ENCODE peak calls at places on chromosomes 11 and 22, in eight cellular contexts. K, T, Y, Z, D, O, V and E are unnamed samples.

GRCh38 chr11:72084960-72085359 is 4.3 kb downstream of the LRRC51 start:
- DNase-seq in O (peak), D (no peak), V (no peak), Y (no peak), Z (no peak), K (no peak), T (no peak), E (no peak)

GRCh38 chr11:32333335-32333991 is 101.9 kb downstream of the WT1 start:
- DNase-seq in D (peak), Z (peak), V (peak), Y (peak), K (no peak), O (peak), T (peak), E (peak)

GRCh38 chr11:67413266-67413797 is 2.1 kb upstream of the CARNS1 start:
- DNase-seq in Y (no peak), T (no peak), K (no peak), Z (no peak), V (no peak), O (no peak), D (no peak), E (no peak)

GRCh38 chr22:17912942-17913704 is 111.2 kb downstream of the MICAL3 start:
- DNase-seq in D (no peak), V (no peak), K (no peak), Y (no peak), O (no peak), T (no peak), Z (no peak), E (no peak)

GRCh38 chr11:1500466-1501420 is 14.2 kb upstream of the MOB2 start:
- DNase-seq in Z (peak), V (peak), T (no peak), Y (no peak), K (no peak), D (no peak), O (no peak), E (no peak)

GRCh38 chr22:42596863-42597530 is 17.7 kb downstream of the POLDIP3 start:
- DNase-seq in D (no peak), T (no peak), Y (no peak), V (no peak), Z (no peak), O (no peak), K (no peak), E (no peak)

GRCh38 chr11:36002196-36002595 is 58.3 kb downstream of the LDLRAD3 start:
- DNase-seq in T (no peak), Y (peak), Z (no peak), O (no peak), V (no peak), K (no peak), D (peak), E (no peak)

GRCh38 chr22:50299724-50300619 is 7.5 kb downstream of the PLXNB2 start:
- DNase-seq in K (no peak), Y (no peak), T (no peak), V (peak), Z (no peak), D (no peak), O (no peak), E (no peak)

GRCh38 chr11:40290031-40290650 is 1169.3 kb downstream of the LRRC4C start:
- DNase-seq in O (peak), T (no peak), Y (no peak), K (peak), Z (no peak), D (no peak), V (no peak), E (no peak)

GRCh38 chr22:47084226-47084625 is 321.8 kb downstream of the TBC1D22A start:
- DNase-seq in T (no peak), Y (no peak), D (no peak), K (no peak), Z (no peak), V (no peak), O (no peak), E (no peak)

GRCh38 chr11:67102664-67103063 is 16.4 kb upstream of the KDM2A start:
- DNase-seq in K (no peak), O (no peak), Z (peak), Y (no peak), D (no peak), T (no peak), V (no peak), E (no peak)

GRCh38 chr11:44380009-44380313 is 70.0 kb upstream of the ALX4 start:
- DNase-seq in V (no peak), Y (no peak), O (no peak), T (no peak), Z (no peak), D (no peak), K (no peak), E (no peak)

GRCh38 chr22:39517470-39517869 is 2.9 kb upstream of the ATF4 start:
- DNase-seq in V (no peak), K (no peak), Y (no peak), Z (no peak), D (no peak), O (no peak), T (no peak), E (no peak)

GRCh38 chr11:67563354-67564114 is 20.1 kb upstream of the GSTP1 start:
- DNase-seq in D (peak), Y (peak), K (peak), O (no peak), Z (peak), V (no peak), T (peak), E (peak)

GRCh38 chr11:36313073-36313472 is 17.0 kb downstream of the PRR5L start:
- DNase-seq in T (no peak), Z (no peak), K (peak), D (no peak), V (no peak), Y (no peak), O (no peak), E (no peak)

GRCh38 chr11:23021287-23021863 is 161.1 kb upstream of the CCDC179 start:
- DNase-seq in K (no peak), O (peak), Z (no peak), Y (peak), V (no peak), T (peak), D (peak), E (peak)

GRCh38 chr11:104134760-104135159 is 29.2 kb downstream of the PDGFD start:
- DNase-seq in Z (no peak), V (no peak), Y (peak), D (peak), O (no peak), T (no peak), K (no peak), E (no peak)

GRCh38 chr22:42018224-42018623 is 19.6 kb downstream of the WBP2NL start:
- DNase-seq in V (no peak), K (no peak), Y (no peak), O (no peak), Z (no peak), D (no peak), T (no peak), E (no peak)

GRCh38 chr11:131665344-131665968 is 295.0 kb downstream of the NTM start:
- DNase-seq in Z (no peak), T (no peak), Y (no peak), K (no peak), V (no peak), O (no peak), D (no peak), E (no peak)

GRCh38 chr11:10796191-10796590 is 12.5 kb downstream of the EIF4G2 start:
- DNase-seq in V (no peak), Z (no peak), T (no peak), Y (no peak), D (no peak), K (no peak), O (peak), E (no peak)

GRCh38 chr11:19690885-19691284 is 21.8 kb upstream of the NAV2 start:
- DNase-seq in K (no peak), D (no peak), V (no peak), Z (no peak), O (no peak), T (no peak), Y (no peak), E (no peak)

GRCh38 chr22:24402460-24403192 is 24.8 kb upstream of the ADORA2A start:
- DNase-seq in Y (peak), V (peak), K (peak), O (no peak), Z (peak), T (peak), D (peak), E (peak)

GRCh38 chr11:414333-414857 is 404 bp downstream of the SIGIRR start:
- DNase-seq in T (no peak), Y (no peak), D (no peak), Z (peak), O (no peak), V (no peak), K (no peak), E (no peak)

GRCh38 chr22:27489265-27489675 is 312.3 kb downstream of the MN1 start:
- DNase-seq in O (no peak), V (peak), Z (no peak), D (peak), Y (peak), T (peak), K (no peak), E (no peak)

GRCh38 chr11:34749666-34750659 is 129.1 kb downstream of the EHF start:
- DNase-seq in T (peak), O (no peak), Y (peak), Z (peak), K (peak), D (peak), V (no peak), E (peak)

GRCh38 chr22:18063311-18063710 is 14.5 kb upstream of the PEX26 start:
- DNase-seq in V (no peak), T (no peak), K (peak), Z (no peak), Y (no peak), O (no peak), D (no peak), E (no peak)

GRCh38 chr11:37718431-37718999 is 1120.5 kb upstream of the RAG2 start:
- DNase-seq in V (no peak), T (no peak), Y (peak), K (no peak), Z (no peak), O (no peak), D (peak), E (no peak)

GRCh38 chr11:86484164-86484794 is 109.6 kb downstream of the CCDC81 start:
- DNase-seq in T (no peak), Z (peak), D (peak), O (peak), V (no peak), Y (peak), K (peak), E (peak)

GRCh38 chr11:63595296-63595695 is 18.9 kb downstream of the PLAAT3 start:
- DNase-seq in T (no peak), V (no peak), Y (no peak), O (no peak), Z (no peak), D (peak), K (no peak), E (no peak)

GRCh38 chr22:49198705-49199084 is 629.0 kb downstream of the BRD1 start:
- DNase-seq in T (no peak), Z (no peak), O (no peak), V (no peak), D (no peak), Y (no peak), K (no peak), E (no peak)

GRCh38 chr11:12677131-12677530 is 2.9 kb downstream of the TEAD1 start:
- DNase-seq in D (peak), O (peak), V (peak), T (no peak), Y (no peak), Z (no peak), K (no peak), E (no peak)